ENCODE peak calls at places on chromosome 21, in seven cellular contexts. E, M, B, V, U, A and Z are unnamed samples.

GRCh38 chr21:31180256-31181088 is 142.2 kb upstream of the KRTAP19-8 start:
- DNase-seq in A (no peak), E (peak), B (no peak), V (no peak), U (no peak), M (no peak), Z (peak)

GRCh38 chr21:8993943-8994639 is 1527.3 kb upstream of the TPTE start:
- DNase-seq in M (peak), U (no peak), V (no peak), E (peak), B (no peak), A (no peak), Z (no peak)

GRCh38 chr21:33152228-33153130 is 77.3 kb upstream of the IFNAR2 start:
- DNase-seq in V (no peak), M (no peak), A (no peak), U (no peak), B (no peak), E (no peak), Z (no peak)

GRCh38 chr21:31293986-31294385 is 50.1 kb downstream of the TIAM1 start:
- DNase-seq in B (no peak), A (no peak), M (no peak), V (no peak), U (no peak), E (peak), Z (no peak)

GRCh38 chr21:46179708-46180078 is 4.6 kb downstream of the SPATC1L start:
- DNase-seq in U (no peak), M (no peak), A (no peak), V (no peak), B (no peak), E (no peak), Z (no peak)

GRCh38 chr21:31660134-31660565 is 657 bp downstream of the SOD1 start:
- DNase-seq in U (no peak), V (peak), A (peak), B (no peak), E (peak), M (no peak), Z (no peak)

GRCh38 chr21:39525129-39525528 is 73.4 kb downstream of the SH3BGR start:
- DNase-seq in U (no peak), B (peak), A (no peak), M (peak), E (no peak), V (no peak), Z (no peak)

GRCh38 chr21:34530264-34530663 is 18.3 kb upstream of the KCNE1 start:
- DNase-seq in E (no peak), V (no peak), M (no peak), A (no peak), B (no peak), U (no peak), Z (no peak)

GRCh38 chr21:25862112-25862511 is 127.3 kb downstream of the GABPA start:
- DNase-seq in E (no peak), A (no peak), U (no peak), M (no peak), B (no peak), V (peak), Z (no peak)

GRCh38 chr21:45100866-45101265 is 26.5 kb downstream of the ADARB1 start:
- DNase-seq in V (no peak), U (no peak), M (no peak), E (no peak), B (no peak), A (no peak), Z (no peak)

GRCh38 chr21:44085491-44086321 is 21.5 kb upstream of the PWP2 start:
- DNase-seq in V (no peak), B (no peak), U (peak), A (no peak), E (peak), M (no peak), Z (no peak)

GRCh38 chr21:39687069-39687468 is 57.9 kb upstream of the IGSF5 start:
- DNase-seq in U (no peak), A (no peak), M (no peak), V (peak), E (no peak), B (no peak), Z (no peak)

GRCh38 chr21:45080639-45081414 is 6.4 kb downstream of the ADARB1 start:
- DNase-seq in A (no peak), U (no peak), M (no peak), E (no peak), B (no peak), V (no peak), Z (no peak)

GRCh38 chr21:21439761-21440160 is 441.6 kb downstream of the NCAM2 start:
- DNase-seq in B (no peak), E (peak), A (no peak), U (no peak), V (no peak), M (no peak), Z (no peak)

GRCh38 chr21:39908265-39908923 is 41.2 kb downstream of the PCP4 start:
- DNase-seq in A (no peak), V (no peak), U (no peak), E (no peak), B (no peak), M (no peak), Z (no peak)

GRCh38 chr21:26087223-26087918 is 83.2 kb downstream of the APP start:
- DNase-seq in V (no peak), M (no peak), U (no peak), B (no peak), E (no peak), A (no peak), Z (no peak)

GRCh38 chr21:16588433-16588860 is 858.7 kb downstream of the USP25 start:
- DNase-seq in V (peak), M (no peak), U (peak), B (peak), E (no peak), A (no peak), Z (no peak)

GRCh38 chr21:45769239-45769758 is 125.8 kb downstream of the PCBP3 start:
- DNase-seq in V (no peak), E (no peak), M (no peak), B (no peak), U (no peak), A (no peak), Z (no peak)

GRCh38 chr21:45309541-45310381 is 22.1 kb upstream of the POFUT2 start:
- DNase-seq in U (no peak), M (no peak), A (no peak), B (no peak), E (peak), V (no peak), Z (no peak)

GRCh38 chr21:26546698-26547097 is 26.4 kb downstream of the CYYR1 start:
- DNase-seq in E (peak), B (peak), M (no peak), V (no peak), A (no peak), U (no peak), Z (no peak)

GRCh38 chr21:29843818-29844217 is 96.0 kb downstream of the GRIK1 start:
- DNase-seq in E (no peak), M (no peak), U (no peak), B (no peak), A (no peak), V (no peak), Z (no peak)

GRCh38 chr21:45078877-45079281 is 4.5 kb downstream of the ADARB1 start:
- DNase-seq in M (no peak), E (no peak), A (no peak), B (peak), U (peak), V (peak), Z (no peak)

GRCh38 chr21:45364464-45365185 is 40.3 kb upstream of the COL18A1 start:
- DNase-seq in A (no peak), V (no peak), B (no peak), E (peak), M (no peak), U (no peak), Z (no peak)

GRCh38 chr21:45537111-45537745 is 5.0 kb downstream of the SLC19A1 start:
- DNase-seq in A (no peak), M (no peak), E (no peak), U (peak), B (peak), V (peak), Z (no peak)

GRCh38 chr21:46050651-46051378 is 47.1 kb upstream of the COL6A2 start:
- DNase-seq in M (no peak), B (no peak), V (no peak), E (no peak), A (no peak), U (no peak), Z (no peak)

GRCh38 chr21:33962290-33962689 is 46.7 kb upstream of the ATP5PO start:
- DNase-seq in M (no peak), A (no peak), U (no peak), V (no peak), B (no peak), E (no peak), Z (no peak)

GRCh38 chr21:15144026-15144425 is 79.2 kb upstream of the NRIP1 start:
- DNase-seq in M (no peak), V (no peak), B (no peak), U (no peak), E (no peak), A (no peak), Z (no peak)

GRCh38 chr21:45558044-45558721 is 15.9 kb upstream of the SLC19A1 start:
- DNase-seq in E (no peak), U (peak), V (no peak), A (no peak), M (no peak), B (peak), Z (no peak)

GRCh38 chr21:45542667-45543370 is 579 bp upstream of the SLC19A1 start:
- DNase-seq in B (peak), E (no peak), V (no peak), U (peak), M (no peak), A (peak), Z (no peak)

GRCh38 chr21:19853709-19854575 is 1144.3 kb upstream of the NCAM2 start:
- DNase-seq in M (no peak), E (no peak), A (no peak), V (no peak), B (peak), U (no peak), Z (no peak)

GRCh38 chr21:33229099-33229775 is 501 bp upstream of the IFNAR2 start:
- DNase-seq in E (no peak), B (no peak), M (no peak), A (no peak), U (no peak), V (no peak), Z (no peak)

GRCh38 chr21:26845066-26845749 is at the start of gene ADAMTS1:
- DNase-seq in A (no peak), B (peak), U (peak), M (peak), V (peak), E (peak), Z (no peak)

GRCh38 chr21:46307625-46308024 is 16.0 kb downstream of the C21orf58 start:
- DNase-seq in A (no peak), U (no peak), E (no peak), M (no peak), B (no peak), V (no peak), Z (no peak)

GRCh38 chr21:45846373-45847160 is 135.0 kb upstream of the COL6A1 start:
- DNase-seq in U (no peak), B (no peak), E (no peak), M (no peak), A (no peak), V (peak), Z (no peak)

GRCh38 chr21:46551636-46552241 is 53.1 kb downstream of the S100B start:
- DNase-seq in V (no peak), B (peak), E (no peak), M (peak), A (no peak), U (peak), Z (no peak)

GRCh38 chr21:36060159-36060921 is at the start of gene SETD4:
- DNase-seq in M (peak), B (peak), V (peak), U (peak), E (peak), A (peak), Z (peak)
- TF ChIP-seq POLR2A in M (peak), B (no peak), V (peak), U (peak), E (peak), A (peak), Z (peak)

GRCh38 chr21:41932576-41933258 is 21.1 kb downstream of the C2CD2 start:
- DNase-seq in V (no peak), U (no peak), B (no peak), A (no peak), M (no peak), E (no peak), Z (no peak)
- TF ChIP-seq POLR2AphosphoS5 in V (no peak), U (no peak), B (peak), A (no peak), M (no peak), E (no peak), Z (no peak)

GRCh38 chr21:37551406-37552355 is 185.1 kb downstream of the DYRK1A start:
- DNase-seq in A (no peak), B (peak), V (no peak), M (peak), U (peak), E (peak), Z (no peak)

GRCh38 chr21:37555672-37556261 is 189.2 kb downstream of the DYRK1A start:
- DNase-seq in M (peak), B (no peak), U (no peak), E (no peak), V (no peak), A (no peak), Z (no peak)

GRCh38 chr21:37550618-37551405 is 184.2 kb downstream of the DYRK1A start:
- DNase-seq in V (no peak), M (no peak), B (no peak), E (no peak), A (no peak), U (peak), Z (no peak)

GRCh38 chr21:37554661-37555379 is 188.2 kb downstream of the DYRK1A start:
- DNase-seq in E (no peak), A (no peak), U (no peak), B (no peak), V (no peak), M (peak), Z (no peak)

DNA sequence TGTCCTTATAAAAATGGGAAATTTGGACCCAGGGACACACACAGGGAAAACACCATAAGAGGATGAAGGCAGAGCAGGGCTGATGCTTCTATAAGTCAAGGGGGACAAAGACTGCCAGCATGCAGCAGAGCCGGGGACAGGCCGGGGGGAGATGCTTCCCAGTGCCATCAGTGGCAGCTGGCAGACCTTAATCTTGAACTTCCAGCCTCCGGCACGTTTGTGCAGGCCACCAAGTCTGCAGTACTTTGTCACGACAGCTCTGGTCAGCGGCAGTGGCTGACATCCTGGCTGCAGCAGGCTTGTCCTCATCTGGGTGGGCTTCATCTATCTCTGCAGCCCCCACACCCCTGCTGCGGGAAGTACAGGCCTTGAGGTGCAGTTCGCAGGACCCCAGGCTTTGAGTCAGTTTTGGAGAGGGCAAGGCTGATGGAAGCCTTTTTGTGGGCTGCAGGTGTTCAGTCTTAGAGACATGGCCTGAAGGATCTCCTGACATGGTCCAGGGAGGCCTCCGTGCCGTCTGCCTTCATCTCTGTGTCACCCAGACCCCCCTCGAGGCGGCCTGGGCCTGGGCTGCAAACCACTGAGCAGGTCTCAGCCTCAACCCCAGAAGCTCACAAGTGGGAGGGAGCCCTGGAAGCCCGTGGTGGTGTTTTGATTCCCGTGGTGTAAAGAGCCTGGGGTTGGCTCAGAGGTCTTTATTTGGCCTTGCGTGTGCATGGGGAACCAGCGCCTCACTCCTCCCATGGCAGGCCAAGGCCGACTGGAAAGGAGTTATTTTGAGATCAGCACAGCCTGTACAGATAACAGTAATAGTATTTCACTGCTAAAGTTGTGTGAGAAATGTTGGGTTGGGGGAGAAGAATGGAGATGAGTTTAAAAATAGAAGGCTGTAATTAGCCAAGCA is 186.2 kb downstream of the DYRK1A start:
- DNase-seq in B (no peak), E (no peak), U (no peak), A (no peak), V (no peak), M (no peak), Z (no peak)
- TF ChIP-seq POLR2A in B (no peak), E (no peak), U (no peak), A (no peak), V (no peak), M (no peak), Z (no peak)

DNA sequence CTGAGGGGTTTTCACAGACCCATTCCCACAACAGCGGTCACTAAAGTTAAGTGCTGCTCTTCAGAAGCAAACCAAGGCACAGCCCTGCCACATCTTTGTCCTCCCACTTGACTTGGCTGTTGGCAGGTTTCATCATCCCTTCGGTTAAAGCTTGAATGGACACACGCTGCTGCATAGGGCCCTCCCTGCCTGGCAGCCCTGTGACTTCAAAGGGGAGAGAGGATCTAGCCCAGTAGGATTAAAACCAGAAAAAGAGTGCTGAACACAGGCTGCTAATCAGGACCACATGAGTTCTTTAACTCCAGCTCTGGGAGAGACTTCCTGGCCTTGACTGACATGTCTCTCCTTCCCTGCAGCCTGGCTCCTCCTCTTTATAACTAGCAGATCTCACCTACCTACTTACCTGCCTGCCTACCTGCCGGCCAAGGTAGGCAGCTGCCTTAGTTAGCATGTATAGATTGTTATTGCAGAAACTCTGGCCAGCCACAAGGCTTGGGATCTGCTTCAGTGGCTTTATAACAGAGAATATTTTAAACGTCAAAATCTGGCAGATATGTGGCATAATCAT is 49.6 kb downstream of the ERG start:
- DNase-seq in A (no peak), U (no peak), M (no peak), B (no peak), V (no peak), E (peak), Z (no peak)
- TF ChIP-seq POLR2AphosphoS5 in A (no peak), U (no peak), M (no peak), B (no peak), V (no peak), E (no peak), Z (no peak)

GRCh38 chr21:37365657-37366487 is 701 bp upstream of the DYRK1A start:
- DNase-seq in E (peak), V (peak), A (no peak), M (no peak), B (peak), U (peak), Z (no peak)
- TF ChIP-seq POLR2A in E (peak), V (peak), A (peak), M (peak), B (no peak), U (peak), Z (peak)

GRCh38 chr21:42974832-42975820 is 764 bp downstream of the PKNOX1 start:
- DNase-seq in A (peak), B (peak), U (peak), E (peak), M (no peak), V (peak), Z (peak)
- TF ChIP-seq POLR2AphosphoS5 in A (peak), B (peak), U (peak), E (no peak), M (peak), V (peak), Z (no peak)

DNA sequence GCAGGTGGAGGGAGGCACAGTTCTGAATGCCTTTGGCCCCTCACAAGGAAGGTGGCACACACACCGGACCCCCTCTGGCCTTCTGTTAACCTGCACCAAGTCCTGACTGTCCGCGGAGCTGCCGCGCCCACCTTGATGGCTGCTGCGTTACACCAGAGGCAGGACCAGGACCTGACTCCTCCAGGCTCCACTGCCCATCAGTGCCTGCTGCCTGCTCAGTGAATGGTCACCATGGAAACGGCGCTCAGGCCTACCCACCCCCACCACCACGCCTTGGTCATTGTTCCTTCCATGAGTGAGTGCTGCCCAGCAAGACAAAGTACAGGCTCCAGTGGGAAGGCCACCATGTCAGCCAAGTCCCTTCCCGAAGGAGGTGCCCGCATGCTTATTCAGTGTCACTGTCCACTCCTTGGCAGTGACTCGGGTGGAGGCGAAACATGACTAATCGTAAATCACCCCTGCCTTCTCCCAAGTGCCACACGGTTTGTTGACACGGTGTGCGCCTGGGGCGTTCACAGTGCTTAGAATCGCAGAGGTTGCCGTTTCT is 57.3 kb downstream of the SLC37A1 start:
- DNase-seq in M (no peak), A (no peak), U (peak), V (peak), B (peak), E (no peak), Z (no peak)
- TF ChIP-seq POLR2A in M (no peak), A (no peak), U (no peak), V (no peak), B (no peak), E (no peak), Z (no peak)

GRCh38 chr21:36111238-36111637 is 23.6 kb upstream of the CBR3 start:
- DNase-seq in U (no peak), V (no peak), E (no peak), M (no peak), A (no peak), B (peak), Z (no peak)
- TF ChIP-seq POLR2AphosphoS5 in U (no peak), V (no peak), E (no peak), M (no peak), A (no peak), B (no peak), Z (no peak)